ENCODE peak calls at places on chromosomes 13 and 19, in four cellular contexts. K is tibial nerve, D is ascending aorta, V is left ventricle myocardium inferior. N is an unnamed sample. For H3K4me1, the result is how much of the 10 kb centered on the place peaks cover.

GRCh38 chr19:3958836-3959765 is 11.8 kb downstream of the DAPK3 start:
- DNase-seq in K (no peak), D (no peak), V (no peak), N (no peak)

GRCh38 chr13:80171096-80171495 is 169.8 kb downstream of the SPRY2 start:
- DNase-seq in K (no peak), D (no peak), V (no peak), N (no peak)

GRCh38 chr13:111267784-111268183 is 52.7 kb upstream of the TEX29 start:
- DNase-seq in K (no peak), D (no peak), V (no peak), N (no peak)

GRCh38 chr19:38417544-38418506 is 8.2 kb downstream of the RASGRP4 start:
- DNase-seq in K (no peak), D (no peak), V (peak), N (no peak)

GRCh38 chr13:48615017-48615416 is 38.7 kb upstream of the CYSLTR2 start:
- DNase-seq in K (no peak), D (no peak), V (no peak), N (no peak)

GRCh38 chr13:26618726-26619125 is 61.2 kb downstream of the WASF3 start:
- DNase-seq in K (no peak), D (no peak), V (no peak), N (no peak)

GRCh38 chr19:58586131-58586765 is 13.1 kb upstream of the MZF1 start:
- DNase-seq in K (no peak), D (no peak), V (no peak), N (no peak)

GRCh38 chr19:12985049-12985776 is 10.1 kb upstream of the NFIX start:
- DNase-seq in K (peak), D (peak), V (peak), N (no peak)

GRCh38 chr13:64936879-64937278 is 2293.3 kb downstream of the PCDH9 start:
- DNase-seq in K (no peak), D (no peak), V (no peak), N (no peak)

GRCh38 chr13:101343128-101343787 is 73.0 kb downstream of the NALCN start:
- DNase-seq in K (no peak), D (no peak), V (no peak), N (no peak)

GRCh38 chr19:58407658-58408151 is 744 bp upstream of the ZNF584 start:
- DNase-seq in K (no peak), D (no peak), V (no peak), N (no peak)

GRCh38 chr13:36571444-36571843 is 102.4 kb upstream of the SERTM1 start:
- DNase-seq in K (no peak), D (no peak), V (no peak), N (peak)

GRCh38 chr13:30247406-30247805 is 59.9 kb downstream of the KATNAL1 start:
- DNase-seq in K (no peak), D (no peak), V (no peak), N (no peak)

GRCh38 chr13:25927966-25928365 is 123.8 kb downstream of the SHISA2 start:
- DNase-seq in K (no peak), D (no peak), V (no peak), N (no peak)

GRCh38 chr19:41299046-41299754 is 10.8 kb upstream of the CCDC97 start:
- DNase-seq in K (peak), D (no peak), V (peak), N (no peak)

GRCh38 chr19:38606131-38606530 is 11.6 kb downstream of the MAP4K1 start:
- DNase-seq in K (no peak), D (no peak), V (no peak), N (no peak)

GRCh38 chr19:38953677-38954076 is 21.9 kb downstream of the FBXO17 start:
- DNase-seq in K (no peak), D (no peak), V (no peak), N (no peak)

GRCh38 chr19:3710265-3710812 is 2.2 kb downstream of the TJP3 start:
- DNase-seq in K (peak), D (peak), V (peak), N (no peak)

GRCh38 chr19:6063576-6063961 is 46.7 kb downstream of the RFX2 start:
- DNase-seq in K (no peak), D (no peak), V (no peak), N (no peak)

GRCh38 chr13:100610399-100611347 is 22.1 kb upstream of the GGACT start:
- DNase-seq in K (no peak), D (no peak), V (no peak), N (no peak)

GRCh38 chr13:24184265-24184841 is 23.8 kb downstream of the SPATA13 start:
- DNase-seq in K (no peak), D (no peak), V (no peak), N (no peak)

GRCh38 chr19:56765107-56765506 is 75.4 kb downstream of the PEG3 start:
- DNase-seq in K (no peak), D (no peak), V (peak), N (no peak)

GRCh38 chr13:109162248-109163051 is 533.0 kb downstream of the MYO16 start:
- DNase-seq in K (no peak), D (no peak), V (no peak), N (peak)

GRCh38 chr13:109684836-109685602 is 101.4 kb downstream of the IRS2 start:
- DNase-seq in K (no peak), D (no peak), V (peak), N (peak)

GRCh38 chr19:19405919-19406877 is 723 bp downstream of the GATAD2A start:
- DNase-seq in K (no peak), D (no peak), V (peak), N (no peak)

GRCh38 chr19:19409235-19410030 is 4.0 kb downstream of the GATAD2A start:
- DNase-seq in K (no peak), D (no peak), V (no peak), N (no peak)

GRCh38 chr19:19407640-19407933 is 2.1 kb downstream of the GATAD2A start:
- DNase-seq in K (no peak), D (no peak), V (no peak), N (no peak)

GRCh38 chr19:19403373-19403901 is 2.0 kb upstream of the GATAD2A start:
- DNase-seq in K (no peak), D (no peak), V (no peak), N (no peak)

GRCh38 chr19:19406878-19407639 is 1.6 kb downstream of the GATAD2A start:
- DNase-seq in K (no peak), D (no peak), V (no peak), N (peak)
- H3K4me1 ChIP-seq in K (under half), D (under half), V (half or more), N (under half)

DNA sequence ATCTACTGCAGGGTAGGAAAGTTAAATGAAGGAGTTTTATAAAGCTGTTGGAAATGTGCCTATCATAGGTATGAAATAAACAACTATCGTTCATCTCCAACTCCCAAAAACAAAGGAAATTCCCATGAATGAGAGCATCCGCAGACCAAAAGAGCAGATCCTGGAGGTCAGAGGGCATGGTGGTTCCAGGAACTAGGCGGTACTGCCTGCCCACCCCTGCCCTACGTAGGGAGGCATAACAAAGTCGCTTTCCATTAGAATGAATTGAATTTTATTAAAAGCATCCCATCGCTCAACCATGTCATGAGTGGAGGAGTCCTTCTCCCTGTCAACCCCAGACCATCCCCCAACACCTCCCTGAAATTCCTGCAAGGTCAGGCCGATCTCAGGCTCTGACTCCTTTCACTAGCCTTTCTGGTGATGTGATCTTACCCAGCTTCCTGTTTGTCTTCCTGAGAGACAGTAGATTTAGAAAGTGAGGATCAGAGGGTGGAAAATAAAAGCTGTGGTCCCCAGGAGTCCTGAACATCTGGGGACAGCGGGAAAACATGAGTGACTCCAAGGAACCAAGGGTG is at the start of gene CLEC4M:
- DNase-seq in K (no peak), D (no peak), V (no peak), N (no peak)
- H3K27ac ChIP-seq in K (no peak), D (no peak), V (no peak), N (no peak)

GRCh38 chr13:91318886-91319285 is 28.6 kb upstream of the MIR17HG start:
- DNase-seq in K (no peak), D (no peak), V (no peak), N (no peak)
- TF ChIP-seq CTCF in K (no peak), D (no peak), V (no peak), N (no peak)

DNA sequence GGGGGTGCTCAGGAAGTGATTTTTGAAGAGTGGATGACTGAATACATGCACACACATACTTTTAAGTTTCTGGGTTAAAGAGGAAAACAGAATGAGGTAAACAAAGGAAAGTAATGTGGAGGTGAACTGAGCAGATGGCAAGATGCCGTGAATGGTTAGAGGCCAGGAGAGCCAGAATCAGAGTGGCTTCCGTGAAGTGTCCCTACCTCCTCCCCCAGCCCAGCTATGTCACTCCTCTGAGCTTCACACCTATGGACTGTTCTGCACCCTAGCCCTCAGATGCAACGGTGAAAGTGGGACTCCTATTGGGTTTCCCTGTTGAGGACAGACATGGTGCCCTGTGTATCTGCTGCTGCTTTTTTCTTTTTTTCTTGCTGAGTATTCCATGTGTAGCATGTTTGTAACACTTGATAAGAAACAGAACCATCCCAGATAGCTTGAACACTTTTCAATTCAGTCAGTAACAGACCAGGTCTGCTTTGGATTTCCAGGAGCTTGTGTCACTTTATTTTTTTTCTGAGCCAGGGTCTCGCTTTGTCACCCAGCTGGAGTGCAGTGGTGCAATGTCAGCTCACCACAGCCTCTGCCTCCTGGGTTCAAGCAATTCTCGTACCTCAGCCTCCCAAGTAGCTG is 43.9 kb downstream of the BBC3 start:
- DNase-seq in K (no peak), D (no peak), V (no peak), N (no peak)
- H3K4me1 ChIP-seq in K (under half), D (under half), V (under half), N (under half)

GRCh38 chr13:50015750-50016149 is 506 bp downstream of the KCNRG start:
- DNase-seq in K (no peak), D (no peak), V (no peak), N (no peak)
- H3K27ac ChIP-seq in K (peak), D (peak), V (peak), N (no peak)

GRCh38 chr13:44352671-44353070 is 21.0 kb upstream of the SERP2 start:
- DNase-seq in K (no peak), D (no peak), V (no peak), N (no peak)
- TF ChIP-seq CTCF in K (no peak), D (no peak), V (no peak), N (no peak)

DNA sequence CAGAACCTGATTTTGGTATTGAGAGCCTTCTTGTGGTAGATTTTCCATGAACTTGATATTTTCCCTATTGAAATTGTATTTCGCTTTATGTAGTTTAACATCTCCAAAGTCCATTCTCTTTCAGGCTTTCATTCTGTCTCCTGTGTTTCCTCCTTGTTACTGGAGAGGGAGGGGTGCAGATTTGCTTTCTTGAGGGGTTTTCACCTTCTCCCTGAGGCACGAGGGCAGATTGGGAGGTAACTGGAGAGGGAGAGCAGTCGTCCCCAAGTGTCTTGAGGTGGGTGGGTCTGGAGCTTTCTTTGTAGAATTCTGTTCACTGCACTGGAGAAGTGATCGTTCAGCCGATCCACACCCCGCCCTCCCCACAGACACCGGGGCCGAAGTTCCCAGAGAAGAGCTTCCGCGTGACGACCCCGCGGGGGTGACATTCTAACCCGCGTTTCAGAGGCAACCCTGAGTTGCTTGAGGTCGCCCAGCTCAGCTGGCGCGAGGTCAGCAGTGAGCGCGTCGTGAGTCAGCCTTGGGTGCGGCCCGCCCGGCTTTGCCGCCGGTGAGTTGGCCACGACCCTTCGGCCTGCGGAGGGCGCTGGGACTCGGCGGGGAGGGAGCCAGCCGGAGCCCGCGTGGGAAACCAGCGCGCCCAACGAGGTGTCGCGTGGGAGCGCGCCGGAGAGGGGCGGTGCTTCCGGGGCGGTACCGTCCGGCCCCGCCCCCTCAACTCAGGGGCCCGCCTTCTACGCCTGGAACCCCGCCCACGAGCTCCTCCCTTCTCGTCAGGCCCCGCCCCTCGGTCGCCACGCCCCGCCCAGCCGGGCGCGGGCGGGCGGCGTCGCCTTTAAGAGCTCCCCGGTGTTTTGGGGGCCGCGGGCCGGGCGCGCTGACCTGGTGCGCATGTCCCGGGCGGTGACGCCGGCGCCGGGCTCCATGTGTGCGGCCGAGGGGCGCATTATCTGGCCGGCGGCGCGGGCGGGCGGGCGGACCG is at the start of gene GATAD2A:
- DNase-seq in K (peak), D (peak), V (peak), N (peak)
- H3K4me1 ChIP-seq in K (under half), D (under half), V (half or more), N (under half)

DNA sequence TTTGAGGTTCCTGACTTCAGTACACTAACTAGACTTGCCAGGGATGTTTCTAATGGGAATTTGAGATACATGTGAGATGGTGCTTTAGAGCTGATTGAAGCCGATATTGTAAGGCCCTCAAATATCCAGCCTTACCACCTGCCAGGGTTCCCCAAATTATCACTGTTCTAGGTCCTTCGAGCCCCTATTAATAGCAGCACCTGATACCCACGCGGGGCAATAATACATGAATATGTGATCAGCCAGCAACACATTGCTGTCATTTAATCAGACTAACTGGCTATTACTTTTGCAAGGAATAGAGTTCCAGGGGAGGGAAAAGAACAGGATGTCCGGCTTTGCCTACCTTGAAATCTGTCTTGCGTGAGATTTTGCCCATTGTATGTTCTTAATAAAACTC is 5.1 kb downstream of the RGCC start:
- DNase-seq in K (no peak), D (no peak), V (no peak), N (no peak)
- H3K27ac ChIP-seq in K (peak), D (no peak), V (peak), N (no peak)

DNA sequence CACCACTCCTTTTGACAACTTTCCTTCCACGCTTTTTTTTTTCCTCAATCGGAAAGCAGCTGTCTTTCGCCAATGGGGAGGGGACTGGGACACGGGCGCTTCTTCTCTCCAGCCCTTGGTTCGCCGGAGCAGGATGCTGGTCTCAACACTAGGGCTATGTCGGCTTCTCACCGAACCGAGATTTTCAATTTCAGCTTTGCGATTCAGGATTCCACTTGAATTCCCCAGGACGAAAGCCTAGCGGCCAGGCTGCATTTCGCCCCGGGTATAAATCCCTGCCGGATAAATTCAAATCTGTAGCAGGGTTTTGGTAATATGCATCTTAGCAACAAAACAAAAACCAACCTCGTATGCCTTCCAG is 7.9 kb downstream of the POU4F1 start:
- DNase-seq in K (no peak), D (no peak), V (no peak), N (no peak)
- TF ChIP-seq CTCF in K (no peak), D (no peak), V (no peak), N (no peak)

DNA sequence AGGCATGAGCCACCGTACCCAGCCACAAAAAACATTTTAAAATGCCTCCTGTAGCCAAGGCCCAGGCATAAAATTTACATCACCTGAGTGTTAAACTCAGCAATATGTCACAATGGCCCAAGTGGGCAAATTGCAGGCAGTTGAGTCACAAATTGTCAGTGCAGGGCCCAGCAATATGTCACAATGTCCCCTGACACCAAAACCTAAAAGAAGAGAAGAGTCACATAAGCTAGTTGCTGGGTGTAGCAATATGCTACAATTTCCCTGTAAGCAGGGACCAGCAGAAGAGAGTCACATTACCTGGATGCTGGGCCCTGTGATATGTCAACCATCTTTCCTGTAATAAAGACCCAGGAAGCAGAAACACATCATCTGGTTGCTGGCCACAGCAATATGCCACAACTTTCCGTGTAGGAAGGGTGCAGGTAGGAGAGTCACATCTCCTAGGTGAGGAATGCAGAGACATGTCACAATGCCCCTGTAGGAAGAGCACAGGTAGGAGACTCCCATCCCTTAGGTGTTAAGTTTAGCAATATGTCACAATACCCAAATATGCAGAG is 136.0 kb upstream of the ZNF91 start:
- DNase-seq in K (no peak), D (no peak), V (no peak), N (no peak)
- H3K4me1 ChIP-seq in K (under half), D (under half), V (under half), N (under half)

N was measured in foreskin keratinocyte.